ENCODE peak calls at places on chromosomes 5 and 9, in eight cellular contexts. V is EH; A is GM12865; O is AG20443; W is AG04450; T is RWPE1; E is foreskin keratinocyte; R is naive thymus-derived CD4-positive, alpha-beta T cell. P is an unnamed sample.

GRCh38 chr9:130939405-130939941 is 426 bp upstream of the FIBCD1 start:
- DNase-seq in V (no peak), A (no peak), O (peak), W (no peak), T (no peak), E (no peak), R (no peak), P (no peak)

GRCh38 chr9:117247271-117247670 is 167.6 kb downstream of the ASTN2 start:
- DNase-seq in V (peak), A (peak), O (peak), W (no peak), T (peak), E (peak), R (no peak), P (peak)

GRCh38 chr5:30502277-30502676 is 691.2 kb upstream of the CDH6 start:
- DNase-seq in V (no peak), A (no peak), O (no peak), W (no peak), T (peak), E (peak), R (no peak), P (peak)

GRCh38 chr5:130966990-130967389 is 198.1 kb downstream of the HINT1 start:
- DNase-seq in V (no peak), A (no peak), O (no peak), W (no peak), T (no peak), E (no peak), R (no peak), P (no peak)

GRCh38 chr5:135051399-135051798 is 17.4 kb upstream of the PITX1 start:
- DNase-seq in V (no peak), A (no peak), O (no peak), W (no peak), T (no peak), E (no peak), R (no peak), P (no peak)

GRCh38 chr5:401216-402034 is 41.6 kb upstream of the EXOC3 start:
- DNase-seq in V (no peak), A (no peak), O (no peak), W (no peak), T (no peak), E (no peak), R (no peak), P (no peak)

GRCh38 chr9:95923794-95924193 is 48.3 kb downstream of the ERCC6L2 start:
- DNase-seq in V (peak), A (no peak), O (no peak), W (no peak), T (no peak), E (no peak), R (no peak), P (no peak)

GRCh38 chr9:105072476-105072875 is 144.5 kb upstream of the ABCA1 start:
- DNase-seq in V (no peak), A (no peak), O (no peak), W (no peak), T (no peak), E (no peak), R (no peak), P (no peak)

GRCh38 chr5:138444774-138445546 is 6.1 kb downstream of the REEP2 start:
- DNase-seq in V (no peak), A (no peak), O (no peak), W (no peak), T (no peak), E (no peak), R (no peak), P (no peak)

GRCh38 chr9:135770203-135770535 is 68.2 kb downstream of the KCNT1 start:
- DNase-seq in V (no peak), A (no peak), O (no peak), W (no peak), T (no peak), E (no peak), R (no peak), P (no peak)

GRCh38 chr5:140833993-140834392 is at the start of gene PCDHA7:
- DNase-seq in V (peak), A (no peak), O (peak), W (no peak), T (no peak), E (no peak), R (no peak), P (peak)

GRCh38 chr9:134328341-134328840 is 2.1 kb downstream of the RXRA start:
- DNase-seq in V (peak), A (no peak), O (no peak), W (no peak), T (peak), E (no peak), R (no peak), P (peak)

GRCh38 chr5:148967783-148968182 is 95.1 kb downstream of the SH3TC2 start:
- DNase-seq in V (no peak), A (no peak), O (no peak), W (no peak), T (no peak), E (no peak), R (no peak), P (no peak)

GRCh38 chr5:56052735-56053134 is 58.0 kb upstream of the IL6ST start:
- DNase-seq in V (peak), A (no peak), O (no peak), W (no peak), T (no peak), E (no peak), R (no peak), P (no peak)

GRCh38 chr9:38356851-38357250 is 35.7 kb upstream of the ALDH1B1 start:
- DNase-seq in V (no peak), A (no peak), O (no peak), W (no peak), T (no peak), E (no peak), R (no peak), P (no peak)

GRCh38 chr5:39191216-39191615 is 28.1 kb downstream of the FYB1 start:
- DNase-seq in V (no peak), A (no peak), O (no peak), W (no peak), T (no peak), E (no peak), R (peak), P (no peak)

GRCh38 chr9:33297455-33297854 is 7.1 kb downstream of the NFX1 start:
- DNase-seq in V (no peak), A (peak), O (no peak), W (no peak), T (no peak), E (no peak), R (no peak), P (no peak)

GRCh38 chr9:133356391-133357091 is at the start of the genes SURF1 and SURF2:
- DNase-seq in V (peak), A (peak), O (peak), W (no peak), T (peak), E (peak), R (peak), P (peak)

GRCh38 chr5:171795381-171795780 is 9.8 kb downstream of the SMIM23 start:
- DNase-seq in V (no peak), A (no peak), O (no peak), W (no peak), T (no peak), E (peak), R (no peak), P (peak)

GRCh38 chr5:55993013-55993412 is 1.8 kb downstream of the IL6ST start:
- DNase-seq in V (peak), A (peak), O (no peak), W (no peak), T (no peak), E (peak), R (no peak), P (peak)

GRCh38 chr9:124457079-124457886 is 7.0 kb downstream of the ADGRD2 start:
- DNase-seq in V (no peak), A (no peak), O (no peak), W (no peak), T (no peak), E (peak), R (no peak), P (no peak)

GRCh38 chr5:71839049-71839834 is 120.2 kb downstream of the CARTPT start:
- DNase-seq in V (no peak), A (no peak), O (no peak), W (no peak), T (no peak), E (no peak), R (no peak), P (no peak)

GRCh38 chr9:125663127-125663526 is 43.9 kb downstream of the MAPKAP1 start:
- DNase-seq in V (peak), A (peak), O (peak), W (no peak), T (peak), E (peak), R (no peak), P (peak)

GRCh38 chr5:81852277-81853004 is 101.5 kb upstream of the SSBP2 start:
- DNase-seq in V (peak), A (peak), O (peak), W (peak), T (no peak), E (no peak), R (peak), P (no peak)